ENCODE peak calls at places on chromosomes 13 and 19, in seven cellular contexts. K, L, F, H, N, O and P are unnamed samples.

GRCh38 chr19:2428027-2428690 is 773 bp upstream of the TIMM13 start:
- DNase-seq in F (no peak), O (no peak), K (peak), L (no peak), H (no peak), N (peak), P (no peak)

GRCh38 chr13:113045214-113046007 is 60.2 kb upstream of the F7 start:
- DNase-seq in O (no peak), K (peak), F (no peak), L (no peak), N (no peak), H (no peak), P (no peak)

GRCh38 chr13:25948910-25949309 is 102.9 kb downstream of the SHISA2 start:
- DNase-seq in F (no peak), L (no peak), H (no peak), K (no peak), N (no peak), O (no peak), P (no peak)

GRCh38 chr13:42969558-42970172 is 22.4 kb downstream of the EPSTI1 start:
- DNase-seq in L (no peak), O (peak), K (peak), F (no peak), H (peak), N (peak), P (no peak)

GRCh38 chr13:99517577-99517976 is 16.3 kb downstream of the TM9SF2 start:
- DNase-seq in L (no peak), H (no peak), N (no peak), F (no peak), O (no peak), K (no peak), P (no peak)

GRCh38 chr19:29294343-29294811 is 81.4 kb upstream of the UQCRFS1 start:
- DNase-seq in H (no peak), N (no peak), L (no peak), F (no peak), O (no peak), K (no peak), P (no peak)

GRCh38 chr13:35771898-35772297 is 295.4 kb upstream of the MAB21L1 start:
- DNase-seq in O (no peak), N (peak), H (no peak), F (no peak), L (peak), K (no peak), P (peak)

GRCh38 chr19:38304866-38305429 is 897 bp downstream of the C19orf33 start:
- DNase-seq in K (no peak), O (no peak), F (no peak), L (no peak), N (no peak), H (no peak), P (no peak)